ENCODE peak calls at places on chromosome 1, in seven cellular contexts. K is thoracic aorta, X is putamen, J is foreskin keratinocyte, R is NCI-H2029 treated with DMSO at 0.1 percent for 48 hours, F is BE2C, Y is AG09319. U is an unnamed sample.

GRCh38 chr1:19124273-19124672 is 85.8 kb downstream of the UBR4 start:
- DNase-seq in X (no peak), Y (no peak), F (no peak), J (no peak), K (no peak), R (no peak), U (no peak)

GRCh38 chr1:50774759-50775351 is 185.2 kb downstream of the FAF1 start:
- DNase-seq in F (peak), R (peak), J (peak), Y (peak), X (peak), K (no peak), U (peak)

GRCh38 chr1:83900530-83900929 is 98.4 kb downstream of the TTLL7 start:
- DNase-seq in F (no peak), R (no peak), Y (no peak), X (no peak), J (peak), K (no peak), U (no peak)

GRCh38 chr1:190475394-190476250 is 2.0 kb downstream of the BRINP3 start:
- DNase-seq in Y (no peak), J (no peak), X (no peak), K (no peak), R (no peak), F (no peak), U (no peak)

GRCh38 chr1:81174811-81175476 is 625.8 kb upstream of the ADGRL2 start:
- DNase-seq in K (no peak), Y (no peak), R (no peak), F (no peak), X (no peak), J (peak), U (no peak)

GRCh38 chr1:3311711-3312110 is 142.8 kb upstream of the ARHGEF16 start:
- DNase-seq in X (no peak), K (no peak), R (no peak), Y (no peak), J (no peak), F (no peak), U (no peak)

GRCh38 chr1:232922475-232922874 is 27.9 kb upstream of the NTPCR start:
- DNase-seq in J (peak), X (no peak), R (no peak), K (no peak), Y (no peak), F (no peak), U (no peak)

GRCh38 chr1:205913451-205914204 is 29.6 kb downstream of the SLC26A9 start:
- DNase-seq in J (no peak), Y (peak), X (no peak), K (peak), R (no peak), F (no peak), U (no peak)

GRCh38 chr1:17844146-17844826 is 89.2 kb downstream of the ACTL8 start:
- DNase-seq in Y (no peak), X (no peak), J (no peak), R (no peak), F (no peak), K (no peak), U (no peak)

GRCh38 chr1:28840928-28841544 is 29.1 kb downstream of the OPRD1 start:
- DNase-seq in J (no peak), X (no peak), R (no peak), F (no peak), K (no peak), Y (no peak), U (no peak)

GRCh38 chr1:156464335-156464734 is 36.2 kb downstream of the MEF2D start:
- DNase-seq in K (no peak), J (no peak), Y (no peak), F (no peak), X (no peak), R (peak), U (no peak)

GRCh38 chr1:60825593-60825992 is 256.8 kb upstream of the NFIA start:
- DNase-seq in R (no peak), J (no peak), Y (no peak), X (no peak), F (no peak), K (no peak), U (no peak)

GRCh38 chr1:72241397-72241796 is 40.9 kb downstream of the NEGR1 start:
- DNase-seq in R (no peak), F (no peak), X (no peak), Y (no peak), J (peak), K (no peak), U (no peak)

GRCh38 chr1:169466259-169467230 is 19.2 kb downstream of the SLC19A2 start:
- DNase-seq in X (no peak), Y (no peak), J (peak), R (peak), F (peak), K (no peak), U (peak)

GRCh38 chr1:79791488-79792211 is 785.1 kb upstream of the ADGRL4 start:
- DNase-seq in F (no peak), Y (no peak), J (no peak), R (no peak), X (no peak), K (no peak), U (no peak)

GRCh38 chr1:56577859-56578663 is 1.3 kb downstream of the PLPP3 start:
- DNase-seq in X (no peak), J (peak), F (peak), R (peak), Y (no peak), K (no peak), U (no peak)

GRCh38 chr1:40469327-40469726 is 7.8 kb upstream of the ZFP69 start:
- DNase-seq in X (no peak), J (no peak), F (no peak), K (no peak), R (no peak), Y (no peak), U (no peak)

GRCh38 chr1:150615346-150616201 is 13.8 kb downstream of the ENSA start:
- DNase-seq in R (no peak), F (no peak), K (no peak), X (no peak), Y (no peak), J (no peak), U (no peak)

U was measured in SJCRH30.